ENCODE peak calls at places on chromosomes 16 and 17, in five cellular contexts. C is heart left ventricle, G is adrenal gland, Q is A549, Y is uterus. U is an unnamed sample. For H3K4me1, the result is how much of the 10 kb centered on the place peaks cover.

GRCh38 chr16:10312784-10313724 is 72.8 kb upstream of the ATF7IP2 start:
- DNase-seq in C (no peak), G (no peak), Q (no peak), Y (no peak), U (no peak)

GRCh38 chr16:48942996-48943395 is 333.0 kb upstream of the N4BP1 start:
- DNase-seq in C (no peak), G (no peak), Q (no peak), Y (no peak), U (peak)

GRCh38 chr17:59372138-59372751 is 40.8 kb downstream of the YPEL2 start:
- DNase-seq in C (no peak), G (peak), Q (no peak), Y (peak), U (no peak)

GRCh38 chr17:39011907-39012468 is 44.8 kb upstream of the FBXO47 start:
- DNase-seq in C (no peak), G (no peak), Q (peak), Y (no peak), U (no peak)

GRCh38 chr17:28967240-28968135 is 16.2 kb upstream of the PHF12 start:
- DNase-seq in C (peak), G (no peak), Q (no peak), Y (no peak), U (peak)

GRCh38 chr17:336110-337021 is 16.2 kb downstream of the RPH3AL start:
- DNase-seq in C (peak), G (peak), Q (no peak), Y (no peak), U (peak)

GRCh38 chr16:84042879-84043485 is 387 bp upstream of the SLC38A8 start:
- DNase-seq in C (peak), G (no peak), Q (no peak), Y (no peak), U (peak)

GRCh38 chr17:39054111-39054645 is 87.0 kb upstream of the FBXO47 start:
- DNase-seq in C (no peak), G (no peak), Q (no peak), Y (no peak), U (no peak)

GRCh38 chr17:61371179-61371578 is 28.5 kb upstream of the TBX2 start:
- DNase-seq in C (no peak), G (no peak), Q (no peak), Y (no peak), U (no peak)

GRCh38 chr17:8939496-8940334 is 25.8 kb downstream of the PIK3R5 start:
- DNase-seq in C (no peak), G (no peak), Q (no peak), Y (no peak), U (peak)

GRCh38 chr17:61144876-61145564 is 254.6 kb upstream of the TBX2 start:
- DNase-seq in C (no peak), G (no peak), Q (no peak), Y (peak), U (peak)

GRCh38 chr16:149024-149675 is 3.3 kb upstream of the HBZ start:
- DNase-seq in C (no peak), G (no peak), Q (no peak), Y (no peak), U (peak)

GRCh38 chr16:79283578-79283977 is 317.0 kb downstream of the MAF start:
- DNase-seq in C (no peak), G (no peak), Q (no peak), Y (no peak), U (no peak)

GRCh38 chr16:74748710-74749073 is 25.9 kb downstream of the FA2H start:
- DNase-seq in C (no peak), G (no peak), Q (no peak), Y (no peak), U (peak)

GRCh38 chr16:7369181-7369580 is 36.5 kb downstream of the RBFOX1 start:
- DNase-seq in C (no peak), G (no peak), Q (no peak), Y (no peak), U (no peak)

GRCh38 chr16:61412562-61412961 is 623.7 kb downstream of the CDH8 start:
- DNase-seq in C (no peak), G (no peak), Q (no peak), Y (no peak), U (no peak)

GRCh38 chr16:81945665-81946064 is 65.6 kb downstream of the SDR42E1 start:
- DNase-seq in C (no peak), G (no peak), Q (no peak), Y (no peak), U (no peak)

GRCh38 chr17:57494446-57494845 is 238.1 kb downstream of the MSI2 start:
- DNase-seq in C (no peak), G (no peak), Q (no peak), Y (no peak), U (peak)

GRCh38 chr17:32118835-32119234 is 23.5 kb upstream of the RHOT1 start:
- DNase-seq in C (no peak), G (no peak), Q (no peak), Y (no peak), U (no peak)

GRCh38 chr17:250487-251300 is 69.2 kb upstream of the DOC2B start:
- DNase-seq in C (peak), G (no peak), Q (no peak), Y (peak), U (peak)

GRCh38 chr17:1229354-1229890 is 40.8 kb upstream of the BHLHA9 start:
- DNase-seq in C (peak), G (peak), Q (peak), Y (no peak), U (peak)

GRCh38 chr17:44904001-44904984 is 5.0 kb upstream of the EFTUD2 start:
- DNase-seq in C (no peak), G (no peak), Q (no peak), Y (peak), U (no peak)

GRCh38 chr17:17042851-17043667 is 802 bp downstream of the MPRIP start:
- DNase-seq in C (no peak), G (peak), Q (no peak), Y (no peak), U (peak)

GRCh38 chr16:54116126-54116525 is 170.5 kb downstream of the IRX3 start:
- DNase-seq in C (no peak), G (no peak), Q (no peak), Y (no peak), U (no peak)

GRCh38 chr16:79466111-79466510 is 134.4 kb downstream of the MAF start:
- DNase-seq in C (no peak), G (no peak), Q (no peak), Y (no peak), U (no peak)

GRCh38 chr16:78235168-78235800 is 135.8 kb downstream of the WWOX start:
- DNase-seq in C (peak), G (peak), Q (peak), Y (peak), U (peak)

DNA sequence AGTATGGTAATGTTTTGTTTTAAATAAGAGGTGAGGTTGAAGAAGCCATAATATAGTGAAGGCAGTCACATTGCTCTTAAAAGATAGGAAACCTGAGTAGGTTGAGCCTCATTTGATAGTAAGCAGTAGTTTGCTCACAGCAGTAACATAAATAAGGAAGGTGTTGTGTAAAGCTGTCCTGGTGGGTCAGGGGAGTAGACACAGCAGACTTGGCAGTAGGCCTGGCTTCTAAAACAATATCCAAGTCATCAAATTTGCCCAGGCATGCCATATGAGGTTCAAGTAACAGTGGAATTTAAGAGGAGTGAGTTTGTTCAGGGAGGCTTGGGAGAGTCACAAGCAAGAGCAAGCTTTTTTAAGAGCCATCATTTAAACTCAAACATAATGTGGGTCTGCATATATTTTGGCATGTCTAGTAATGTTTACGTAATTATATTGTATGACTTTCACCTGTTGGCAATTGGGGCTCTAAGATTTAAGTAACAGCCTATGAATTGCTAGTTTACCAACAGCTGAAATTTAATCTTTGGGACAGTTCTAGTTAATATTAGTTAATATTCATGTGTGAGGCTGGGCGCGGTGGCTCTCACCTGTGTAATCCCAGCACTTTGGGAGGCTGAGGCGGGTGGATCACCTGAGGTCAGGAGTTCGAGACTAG is 6.6 kb downstream of the NFATC3 start:
- DNase-seq in C (peak), G (no peak), Q (no peak), Y (no peak), U (no peak)
- H3K4me1 ChIP-seq in C (under half), G (under half), Q (half or more), Y (under half), U (half or more)

DNA sequence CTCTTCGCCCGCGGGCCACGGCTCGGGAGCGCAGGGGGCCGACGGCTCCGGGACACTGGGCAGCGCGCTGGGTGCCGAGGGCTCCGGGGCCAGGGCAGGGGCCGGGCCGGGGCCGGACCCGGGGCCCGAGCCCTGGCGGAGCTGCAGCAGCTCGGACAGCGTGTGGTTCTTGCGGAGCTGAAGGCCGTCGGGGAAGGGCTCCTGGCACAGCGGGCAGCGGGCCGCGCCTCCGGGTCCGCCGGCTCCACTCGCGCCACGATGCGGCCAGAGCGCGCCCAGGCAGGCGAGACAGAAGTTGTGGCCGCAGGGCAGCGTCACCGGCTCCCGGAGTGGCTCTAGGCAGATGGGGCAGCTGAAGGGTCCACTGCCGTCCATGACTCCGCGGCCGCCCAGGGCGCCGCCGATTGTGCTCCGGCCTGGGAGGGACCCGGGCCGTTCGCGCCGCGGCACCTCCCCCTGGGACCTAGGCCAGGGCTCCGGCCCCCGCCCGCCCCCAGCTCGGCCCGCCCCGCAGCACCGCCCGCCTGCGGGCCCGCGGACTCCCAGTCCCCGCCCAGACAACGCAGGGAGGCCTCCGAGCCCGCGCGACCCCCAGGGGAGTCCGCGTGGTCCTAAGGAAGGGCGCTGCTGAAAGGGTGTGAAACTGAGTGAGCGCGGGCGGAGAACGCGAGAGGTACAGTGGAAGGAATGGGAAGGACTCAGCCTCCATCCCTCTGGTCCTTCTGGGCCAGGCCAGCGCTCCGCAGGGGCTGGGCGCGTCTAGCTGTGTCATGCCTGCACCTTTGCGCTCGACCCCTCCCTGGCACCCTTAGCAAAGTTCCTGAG is at the start of gene TRIM47:
- DNase-seq in C (peak), G (peak), Q (peak), Y (peak), U (peak)
- TF ChIP-seq POLR2A in C (no peak), G (peak), Q (peak), Y (peak), U (no peak)

DNA sequence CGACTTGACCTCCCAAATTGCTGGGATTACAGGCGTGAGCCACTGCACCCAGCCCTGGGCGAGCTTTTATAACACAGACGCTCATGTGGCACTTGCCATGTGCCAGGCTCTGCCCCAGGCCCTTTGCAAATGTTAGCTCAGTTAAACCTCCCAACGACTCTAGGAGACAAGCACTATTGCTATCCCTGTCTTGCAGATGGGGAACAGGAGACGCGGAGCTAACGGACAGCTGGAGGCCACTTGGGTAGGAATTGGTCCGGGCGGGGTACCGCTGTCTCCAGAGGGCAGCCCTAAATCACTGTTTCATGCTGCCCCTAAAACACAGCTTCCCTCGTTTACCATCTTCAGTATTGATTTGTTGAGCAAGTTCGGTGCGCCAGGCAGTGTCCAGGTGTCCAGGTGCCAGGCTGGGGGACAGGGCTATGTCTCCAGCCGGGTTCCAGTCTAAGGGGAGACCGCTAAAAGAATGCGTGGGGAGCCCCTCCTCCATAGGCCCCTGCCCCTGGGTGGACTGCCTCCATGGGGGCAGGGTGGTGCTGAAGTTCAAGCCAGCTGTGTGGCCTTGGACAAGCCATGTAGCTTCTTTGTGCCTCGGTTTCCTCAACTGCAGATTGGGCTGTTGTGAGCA is 23.7 kb downstream of the TMEM235 start:
- DNase-seq in C (no peak), G (no peak), Q (no peak), Y (no peak), U (peak)
- H3K4me1 ChIP-seq in C (under half), G (under half), Q (under half), Y (under half), U (half or more)

GRCh38 chr16:87948735-87949070 is 2.5 kb upstream of the BANP start:
- DNase-seq in C (no peak), G (no peak), Q (no peak), Y (no peak), U (no peak)

GRCh38 chr16:87949071-87949744 is 2.0 kb upstream of the BANP start:
- DNase-seq in C (no peak), G (no peak), Q (no peak), Y (no peak), U (no peak)

GRCh38 chr16:87951550-87952538 is 610 bp downstream of the BANP start:
- DNase-seq in C (no peak), G (peak), Q (no peak), Y (no peak), U (no peak)

GRCh38 chr16:87952751-87953150 is 1.5 kb downstream of the BANP start:
- DNase-seq in C (no peak), G (no peak), Q (no peak), Y (no peak), U (no peak)

GRCh38 chr16:87950765-87951549 is at the start of gene BANP:
- DNase-seq in C (peak), G (peak), Q (peak), Y (peak), U (peak)
- TF ChIP-seq POLR2A in C (no peak), G (no peak), Q (peak), Y (peak), U (no peak)

U was measured in spleen.